ENCODE peak calls at places on chromosomes 4 and X, in eight cellular contexts. N, Q, J, I, K, Z, V and O are unnamed samples.

GRCh38 chrX:68995780-68996551 is 167.1 kb downstream of the EFNB1 start:
- DNase-seq in K (no peak), Q (peak; percentile 38), I (no peak), Z (peak; percentile 90), J (no peak), N (no peak), V (peak; percentile 35), O (no peak)

GRCh38 chrX:146615807-146616206 is 193.8 kb upstream of the CXorf51B start:
- DNase-seq in Z (no peak), I (no peak), V (no peak), J (no peak), K (no peak), Q (no peak), N (no peak), O (no peak)

GRCh38 chrX:134761788-134762187 is 103.5 kb upstream of the PLAC1 start:
- DNase-seq in V (no peak), J (no peak), K (no peak), Z (no peak), I (peak; percentile 28), Q (no peak), N (no peak), O (no peak)

GRCh38 chrX:41050359-41050758 is 34.9 kb upstream of the USP9X start:
- DNase-seq in K (no peak), I (no peak), N (no peak), Z (no peak), Q (no peak), V (no peak), J (no peak), O (no peak)

GRCh38 chr4:138488527-138488926 is 246.4 kb upstream of the SLC7A11 start:
- DNase-seq in Q (no peak), Z (no peak), N (no peak), I (no peak), K (no peak), J (no peak), V (no peak), O (no peak)

GRCh38 chr4:153140294-153140693 is 63.9 kb upstream of the TRIM2 start:
- DNase-seq in J (no peak), V (peak; percentile 35), Z (no peak), N (no peak), Q (no peak), I (no peak), K (no peak), O (no peak)

GRCh38 chr4:13059015-13059414 is 425.1 kb downstream of the RAB28 start:
- DNase-seq in Q (no peak), V (no peak), Z (no peak), J (no peak), N (no peak), K (no peak), I (no peak), O (no peak)

GRCh38 chr4:99437686-99438577 is 2.8 kb upstream of the ADH7 start:
- DNase-seq in I (no peak), N (no peak), Q (no peak), K (no peak), Z (no peak), J (no peak), V (peak; percentile 37), O (no peak)

GRCh38 chr4:20254517-20255250 is 3.0 kb downstream of the SLIT2 start:
- DNase-seq in J (peak; percentile 2), Z (peak; percentile 72), V (no peak), Q (peak; percentile 71), I (no peak), K (no peak), N (no peak), O (no peak)

GRCh38 chr4:89788243-89789072 is 48.5 kb downstream of the SNCA start:
- DNase-seq in Q (no peak), K (no peak), I (no peak), J (no peak), N (no peak), V (peak; percentile 14), Z (no peak), O (no peak)

GRCh38 chr4:40843696-40844095 is 93.9 kb downstream of the NSUN7 start:
- DNase-seq in V (no peak), N (peak; percentile 11), Q (no peak), J (no peak), I (peak; percentile 17), Z (no peak), K (no peak), O (no peak)

GRCh38 chrX:155333701-155334100 is 713 bp downstream of the CLIC2 start:
- DNase-seq in N (no peak), Q (no peak), Z (no peak), K (no peak), I (no peak), J (no peak), V (no peak), O (no peak)

GRCh38 chr4:6618386-6619115 is 21.9 kb upstream of the MRFAP1 start:
- DNase-seq in K (no peak), I (no peak), J (no peak), Q (peak; percentile 28), N (no peak), V (no peak), Z (peak; percentile 42), O (no peak)

GRCh38 chrX:134460005-134460860 is at the start of gene HPRT1:
- DNase-seq in K (peak; percentile 61), Z (peak; percentile 95), N (peak; percentile 78), Q (peak; percentile 87), V (peak; percentile 65), I (peak; percentile 56), J (peak; percentile 44), O (peak; percentile 62)

GRCh38 chr4:164531336-164531735 is 222.6 kb upstream of the SMIM31 start:
- DNase-seq in Z (no peak), K (no peak), I (no peak), J (no peak), N (no peak), Q (peak; percentile 68), V (peak; percentile 42), O (no peak)

GRCh38 chrX:13376857-13377441 is 57.1 kb upstream of the ATXN3L start:
- DNase-seq in V (peak; percentile 97), Q (no peak), I (peak; percentile 68), K (no peak), N (no peak), Z (no peak), J (no peak), O (no peak)

GRCh38 chrX:133171962-133172708 is 46.0 kb downstream of the TFDP3 start:
- DNase-seq in V (peak; percentile 20), Q (no peak), N (no peak), J (no peak), I (peak; percentile 23), K (no peak), Z (no peak), O (no peak)

GRCh38 chr4:11216520-11216919 is 212.2 kb downstream of the HS3ST1 start:
- DNase-seq in I (no peak), N (no peak), J (no peak), K (no peak), Z (no peak), Q (no peak), V (no peak), O (no peak)

GRCh38 chr4:504076-504475 is 5.1 kb downstream of the PIGG start:
- DNase-seq in V (no peak), Q (no peak), Z (no peak), J (no peak), I (no peak), K (no peak), N (no peak), O (no peak)

GRCh38 chrX:338281-338835 is 19.8 kb upstream of the GTPBP6 start:
- DNase-seq in Z (peak; percentile 66), V (no peak), Q (no peak), J (no peak), N (no peak), K (no peak), I (no peak), O (no peak)

GRCh38 chr4:155245105-155245504 is 36.7 kb downstream of the NPY2R start:
- DNase-seq in K (no peak), Z (no peak), V (no peak), Q (no peak), N (no peak), J (no peak), I (no peak), O (no peak)

GRCh38 chr4:113740857-113741379 is 20.6 kb downstream of the CAMK2D start:
- DNase-seq in V (peak; percentile 20), Q (no peak), J (no peak), N (no peak), K (no peak), I (no peak), Z (no peak), O (no peak)

GRCh38 chrX:53746718-53747117 is 60.2 kb upstream of the HUWE1 start:
- DNase-seq in I (no peak), N (no peak), Z (no peak), V (no peak), K (no peak), J (no peak), Q (no peak), O (no peak)

GRCh38 chr4:186514271-186514950 is 41.0 kb downstream of the MTNR1A start:
- DNase-seq in Q (no peak), J (no peak), V (no peak), K (no peak), I (no peak), N (no peak), Z (no peak), O (no peak)

GRCh38 chrX:85922821-85923220 is 124.5 kb downstream of the CHM start:
- DNase-seq in Z (no peak), Q (no peak), N (no peak), J (no peak), K (no peak), I (no peak), V (peak; percentile 68), O (no peak)

GRCh38 chrX:24396236-24396929 is 35.9 kb downstream of the SUPT20HL1 start:
- DNase-seq in V (peak; percentile 60), Z (no peak), Q (no peak), J (no peak), I (no peak), K (no peak), N (no peak), O (no peak)

GRCh38 chr4:182518421-182518820 is 275.2 kb downstream of the TENM3 start:
- DNase-seq in Z (no peak), K (no peak), N (no peak), J (no peak), Q (no peak), V (no peak), I (no peak), O (no peak)

GRCh38 chrX:72276478-72276953 is 532 bp downstream of the RPS4X start:
- DNase-seq in V (no peak), K (no peak), J (no peak), Z (no peak), N (no peak), I (no peak), Q (no peak), O (no peak)